ENCODE peak calls at places on chromosome 2, in six cellular contexts. R, K, B, D, V and H are unnamed samples.
A peak's percentile ranks its signal among the peaks of the same experiment; 100 is the strongest.

GRCh38 chr2:162029287-162029901 is 44.6 kb downstream of the DPP4 start:
- DNase-seq in R (no peak), K (no peak), B (no peak), D (peak; percentile 53), V (peak; percentile 78), H (peak; percentile 3)

GRCh38 chr2:240811346-240812300 is 8.4 kb downstream of the KIF1A start:
- DNase-seq in R (no peak), K (peak; percentile 9), B (no peak), D (no peak), V (no peak), H (no peak)

GRCh38 chr2:239161711-239162140 is 239.1 kb downstream of the HDAC4 start:
- DNase-seq in R (no peak), K (no peak), B (no peak), D (no peak), V (no peak), H (no peak)

GRCh38 chr2:29920631-29921559 is 491 bp downstream of the ALK start:
- DNase-seq in R (peak; percentile 3), K (no peak), B (no peak), D (peak; percentile 8), V (peak; percentile 8), H (peak; percentile 62)

GRCh38 chr2:46329803-46330775 is 32.9 kb downstream of the EPAS1 start:
- DNase-seq in R (peak; percentile 73), K (no peak), B (no peak), D (peak; percentile 96), V (peak; percentile 91), H (no peak)

GRCh38 chr2:61762292-61762691 is 91.6 kb downstream of the FAM161A start:
- DNase-seq in R (no peak), K (no peak), B (peak; percentile 15), D (no peak), V (no peak), H (peak; percentile 22)

GRCh38 chr2:241217320-241218031 is 29.0 kb downstream of the ANO7 start:
- DNase-seq in R (peak; percentile 80), K (peak; percentile 64), B (peak; percentile 66), D (peak; percentile 73), V (peak; percentile 54), H (peak; percentile 38)

GRCh38 chr2:72117718-72118117 is 29.9 kb downstream of the CYP26B1 start:
- DNase-seq in R (no peak), K (no peak), B (no peak), D (no peak), V (no peak), H (no peak)

GRCh38 chr2:57291209-57291608 is 755.4 kb upstream of the VRK2 start:
- DNase-seq in R (no peak), K (peak; percentile 38), B (no peak), D (no peak), V (no peak), H (no peak)

GRCh38 chr2:64852771-64853241 is 136.4 kb upstream of the SLC1A4 start:
- DNase-seq in R (no peak), K (no peak), B (peak; percentile 60), D (no peak), V (no peak), H (no peak)

GRCh38 chr2:26740890-26741302 is 23.2 kb upstream of the SLC35F6 start:
- DNase-seq in R (no peak), K (no peak), B (no peak), D (no peak), V (no peak), H (peak; percentile 66)

GRCh38 chr2:63662028-63662804 is 73.5 kb downstream of the MDH1 start:
- DNase-seq in R (no peak), K (no peak), B (no peak), D (no peak), V (no peak), H (no peak)

GRCh38 chr2:236720974-236721600 is 151.5 kb downstream of the ACKR3 start:
- DNase-seq in R (no peak), K (no peak), B (no peak), D (no peak), V (no peak), H (no peak)

GRCh38 chr2:190267302-190267701 is 52.3 kb downstream of the HIBCH start:
- DNase-seq in R (peak; percentile 52), K (no peak), B (no peak), D (peak; percentile 45), V (peak; percentile 74), H (no peak)

GRCh38 chr2:44166096-44166495 is 2.6 kb upstream of the PPM1B start:
- DNase-seq in R (no peak), K (peak; percentile 21), B (no peak), D (no peak), V (no peak), H (no peak)

GRCh38 chr2:99420751-99421299 is 69.0 kb downstream of the REV1 start:
- DNase-seq in R (no peak), K (no peak), B (no peak), D (peak; percentile 36), V (no peak), H (no peak)

GRCh38 chr2:167196461-167197252 is 308.4 kb downstream of the XIRP2 start:
- DNase-seq in R (no peak), K (peak; percentile 19), B (no peak), D (peak; percentile 64), V (peak; percentile 7), H (peak; percentile 70)

GRCh38 chr2:110116033-110116710 is 550 bp upstream of the MALL start:
- DNase-seq in R (no peak), K (no peak), B (no peak), D (peak; percentile 75), V (no peak), H (no peak)

GRCh38 chr2:177467646-177468045 is 75.1 kb downstream of the AGPS start:
- DNase-seq in R (no peak), K (no peak), B (no peak), D (peak; percentile 64), V (peak; percentile 42), H (no peak)

GRCh38 chr2:235194836-235195235 is 243.0 kb downstream of the SH3BP4 start:
- DNase-seq in R (no peak), K (no peak), B (no peak), D (no peak), V (no peak), H (no peak)

GRCh38 chr2:197159681-197160211 is 150.8 kb downstream of the ANKRD44 start:
- DNase-seq in R (peak; percentile 76), K (no peak), B (no peak), D (peak; percentile 44), V (no peak), H (peak; percentile 58)

GRCh38 chr2:197167608-197168287 is 142.8 kb downstream of the ANKRD44 start:
- DNase-seq in R (no peak), K (no peak), B (no peak), D (no peak), V (no peak), H (no peak)

GRCh38 chr2:197165020-197165419 is 145.6 kb downstream of the ANKRD44 start:
- DNase-seq in R (no peak), K (no peak), B (no peak), D (no peak), V (no peak), H (no peak)

GRCh38 chr2:197161738-197162137 is 148.8 kb downstream of the ANKRD44 start:
- DNase-seq in R (no peak), K (no peak), B (no peak), D (no peak), V (no peak), H (no peak)

DNA sequence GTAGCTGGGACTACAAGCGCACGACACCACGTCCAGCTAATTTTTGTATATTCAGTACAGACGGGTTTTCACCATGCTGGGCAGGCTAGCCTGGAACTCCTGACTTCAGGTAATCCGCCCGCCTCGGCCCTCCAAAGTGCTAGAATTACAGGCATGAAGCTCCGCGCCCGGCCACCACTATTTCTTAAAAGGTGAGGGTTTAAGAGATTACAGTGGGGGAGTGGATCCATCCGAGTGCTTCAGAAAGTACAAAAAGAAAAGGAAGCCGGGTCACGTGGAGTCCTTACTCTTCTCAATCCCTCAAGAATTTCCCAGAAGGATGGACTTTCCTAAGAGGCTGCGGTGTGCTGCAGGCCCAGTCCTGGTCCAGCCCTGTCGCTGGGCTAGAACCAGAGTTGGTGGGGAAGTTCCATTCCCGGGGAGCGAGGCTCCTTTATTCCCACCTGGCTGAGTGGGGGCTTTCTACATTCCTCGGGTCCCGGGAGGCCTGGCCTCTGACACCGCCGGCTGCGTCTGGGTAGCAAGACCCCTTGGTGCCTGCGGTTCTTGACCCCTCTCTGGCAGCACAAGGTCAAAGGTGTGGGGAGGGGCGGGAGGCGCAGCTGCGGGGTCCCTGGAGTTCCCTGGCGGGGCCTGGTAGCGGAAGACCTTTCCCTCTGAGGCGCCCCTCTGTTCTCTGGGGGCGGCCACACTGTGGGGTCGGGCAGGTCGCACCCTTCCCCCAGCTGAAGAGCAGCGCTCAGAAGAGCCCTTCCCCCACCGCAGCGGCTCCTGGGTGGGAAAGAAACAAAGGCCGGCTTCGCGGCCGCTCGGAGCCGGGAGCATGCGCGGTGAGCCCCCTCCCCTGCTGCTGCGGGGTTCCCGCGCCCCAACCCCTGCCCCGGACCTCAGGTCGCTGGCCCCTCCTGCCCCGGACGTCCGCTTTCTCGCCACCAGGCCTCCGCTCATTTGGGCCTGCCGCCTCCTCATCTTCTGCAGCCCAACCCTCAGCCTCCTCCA is 146.5 kb downstream of the ANKRD44 start:
- DNase-seq in R (no peak), K (no peak), B (no peak), D (no peak), V (no peak), H (no peak)
- H3K4me3 ChIP-seq in R (no peak overlapping the region), K (no peak overlapping the region), B (no peak overlapping the region), D (peak overlapping the region; percentile 22), V (no peak overlapping the region), H (no peak overlapping the region)

DNA sequence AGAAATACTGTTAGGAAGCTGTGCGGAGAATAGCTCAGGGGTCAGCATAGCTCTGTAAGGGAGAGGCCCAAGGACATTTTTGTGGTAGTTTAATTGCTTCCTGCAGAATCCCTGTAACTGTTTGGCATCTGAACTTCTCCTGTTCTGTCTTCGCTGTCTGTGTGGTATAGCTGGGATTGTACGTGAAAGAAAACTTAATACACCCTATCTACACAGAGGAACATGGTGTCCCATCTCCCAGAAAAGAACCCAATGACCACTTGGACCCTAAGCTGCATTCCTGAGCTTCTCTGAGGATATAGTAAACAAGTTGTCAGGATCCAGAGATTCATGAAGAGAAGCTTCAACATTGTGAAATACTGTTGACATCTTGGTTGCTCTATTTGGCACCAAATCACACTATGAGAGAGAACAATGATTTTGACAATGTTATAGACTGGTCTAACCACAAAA is 81.3 kb downstream of the CDC42EP3 start:
- DNase-seq in R (peak; percentile 87), K (no peak), B (no peak), D (peak; percentile 95), V (peak; percentile 11), H (no peak)
- H3K4me3 ChIP-seq in R (no peak overlapping the region), K (no peak overlapping the region), B (no peak overlapping the region), D (no peak overlapping the region), V (no peak overlapping the region), H (no peak overlapping the region)

GRCh38 chr2:196167666-196168065 is 3.7 kb downstream of the STK17B start:
- DNase-seq in R (peak; percentile 26), K (no peak), B (no peak), D (no peak), V (no peak), H (no peak)
- H3K4me3 ChIP-seq in R (no peak overlapping the region), K (no peak overlapping the region), B (peak overlapping the region; percentile 98), D (no peak overlapping the region), V (no peak overlapping the region), H (no peak overlapping the region)

GRCh38 chr2:188316791-188317423 is 25.2 kb downstream of the GULP1 start:
- DNase-seq in R (no peak), K (no peak), B (no peak), D (no peak), V (no peak), H (no peak)

GRCh38 chr2:188316354-188316753 is 24.7 kb downstream of the GULP1 start:
- DNase-seq in R (no peak), K (no peak), B (no peak), D (no peak), V (no peak), H (no peak)

GRCh38 chr2:188318161-188318749 is 26.6 kb downstream of the GULP1 start:
- DNase-seq in R (no peak), K (no peak), B (no peak), D (no peak), V (no peak), H (no peak)

GRCh38 chr2:188314314-188315054 is 22.8 kb downstream of the GULP1 start:
- DNase-seq in R (peak; percentile 33), K (no peak), B (no peak), D (no peak), V (peak; percentile 80), H (no peak)

GRCh38 chr2:188315750-188316149 is 24.1 kb downstream of the GULP1 start:
- DNase-seq in R (no peak), K (no peak), B (no peak), D (no peak), V (no peak), H (peak; percentile 56)
- H3K4me3 ChIP-seq in R (no peak overlapping the region), K (no peak overlapping the region), B (no peak overlapping the region), D (no peak overlapping the region), V (no peak overlapping the region), H (no peak overlapping the region)